ENCODE peak calls at places on chromosomes 16 and 17, in five cellular contexts. M is AG04450, G is colonic mucosa, W is GM12892, F is kidney tubule cell. T is an unnamed sample.

GRCh38 chr16:17437142-17437720 is 33.5 kb downstream of the XYLT1 start:
- DNase-seq in W (no peak), M (no peak), F (no peak), G (no peak), T (no peak)

GRCh38 chr16:22088642-22089041 is 3.7 kb upstream of the VWA3A start:
- DNase-seq in M (no peak), W (no peak), F (no peak), G (no peak), T (no peak)

GRCh38 chr16:89150090-89150835 is 21.3 kb upstream of the CDH15 start:
- DNase-seq in G (no peak), M (no peak), W (no peak), F (no peak), T (no peak)

GRCh38 chr17:68431661-68432071 is 25.6 kb downstream of the WIPI1 start:
- DNase-seq in G (peak; percentile 15), M (no peak), F (peak; percentile 13), W (no peak), T (peak; percentile 26)

GRCh38 chr16:84180519-84181140 is 6.2 kb downstream of the TAF1C start:
- DNase-seq in F (no peak), M (no peak), W (no peak), G (no peak), T (no peak)

GRCh38 chr16:67934306-67935095 is 2.1 kb downstream of the PSMB10 start:
- DNase-seq in M (no peak), G (no peak), W (no peak), F (no peak), T (no peak)

GRCh38 chr16:3004781-3005284 is 7.9 kb upstream of the CLDN9 start:
- DNase-seq in W (no peak), M (no peak), F (peak; percentile 65), G (peak; percentile 82), T (no peak)

GRCh38 chr17:76083536-76083935 is 4.6 kb downstream of the ZACN start:
- DNase-seq in M (no peak), G (no peak), W (no peak), F (no peak), T (no peak)

GRCh38 chr16:23947838-23948237 is 112.1 kb downstream of the PRKCB start:
- DNase-seq in G (no peak), M (no peak), W (no peak), F (no peak), T (no peak)

GRCh38 chr17:57672205-57672632 is 72.9 kb downstream of the CCDC182 start:
- DNase-seq in M (no peak), F (peak; percentile 81), W (no peak), G (peak; percentile 15), T (peak; percentile 72)

GRCh38 chr17:354651-355556 is 2.3 kb upstream of the RPH3AL start:
- DNase-seq in F (peak; percentile 85), G (no peak), M (no peak), W (no peak), T (peak; percentile 92)

GRCh38 chr17:7043544-7044268 is at the start of gene SLC16A11:
- DNase-seq in M (no peak), F (no peak), W (no peak), G (peak; percentile 59), T (no peak)

T was measured in renal cortical epithelial cell.